ENCODE peak calls at places on chromosome 1, in five cellular contexts. R, H, Y, B and I are unnamed samples.
A peak's percentile ranks its signal among the peaks of the same experiment; 100 is the strongest.

GRCh38 chr1:117657031-117657430 is 51.2 kb downstream of the TENT5C start:
- DNase-seq in Y (no peak), H (no peak), R (no peak), B (no peak), I (no peak)

GRCh38 chr1:59765036-59765730 is 49.6 kb upstream of the HOOK1 start:
- DNase-seq in H (no peak), Y (no peak), R (no peak), B (no peak), I (no peak)

GRCh38 chr1:70057500-70057899 is 147.9 kb downstream of the LRRC40 start:
- DNase-seq in H (no peak), B (no peak), Y (no peak), R (no peak), I (no peak)

GRCh38 chr1:60746278-60746761 is 336.0 kb upstream of the NFIA start:
- DNase-seq in B (no peak), R (no peak), Y (no peak), H (no peak), I (no peak)

GRCh38 chr1:85502171-85502570 is 37.2 kb upstream of the DDAH1 start:
- DNase-seq in H (no peak), B (no peak), Y (no peak), R (no peak), I (no peak)

GRCh38 chr1:12159826-12160225 is 7.0 kb upstream of the TNFRSF1B start:
- DNase-seq in B (no peak), R (no peak), Y (peak; percentile 47), H (no peak), I (no peak)

GRCh38 chr1:157969693-157970485 is 23.6 kb upstream of the KIRREL1 start:
- DNase-seq in Y (peak; percentile 41), R (no peak), B (peak; percentile 53), H (peak; percentile 70), I (no peak)

GRCh38 chr1:32040711-32041110 is 27.0 kb downstream of the KHDRBS1 start:
- DNase-seq in H (no peak), B (no peak), Y (no peak), R (no peak), I (no peak)

GRCh38 chr1:47534040-47534328 is 96.1 kb downstream of the FOXD2 start:
- DNase-seq in R (no peak), Y (no peak), B (no peak), H (no peak), I (no peak)

GRCh38 chr1:63858153-63858552 is 84.3 kb downstream of the ROR1 start:
- DNase-seq in R (no peak), H (no peak), B (no peak), Y (no peak), I (no peak)

GRCh38 chr1:50846224-50846839 is 113.7 kb downstream of the FAF1 start:
- DNase-seq in H (no peak), R (no peak), Y (no peak), B (no peak), I (no peak)

GRCh38 chr1:108585343-108585742 is 25.4 kb downstream of the EEIG2 start:
- DNase-seq in B (no peak), R (no peak), H (no peak), Y (no peak), I (no peak)

GRCh38 chr1:179753061-179753460 is 10.0 kb downstream of the FAM163A start:
- DNase-seq in Y (no peak), R (no peak), B (no peak), H (no peak), I (no peak)

GRCh38 chr1:193763313-193763712 is 576.9 kb upstream of the B3GALT2 start:
- DNase-seq in B (no peak), H (no peak), R (no peak), Y (no peak), I (no peak)

GRCh38 chr1:243267346-243268283 is 11.8 kb downstream of the SDCCAG8 start:
- DNase-seq in B (no peak), R (no peak), Y (no peak), H (no peak), I (no peak)
- H3K27ac ChIP-seq in B (peak overlapping the region; percentile 29), R (no peak overlapping the region), Y (peak overlapping the region; percentile 94), H (no peak overlapping the region), I (no peak overlapping the region)

DNA sequence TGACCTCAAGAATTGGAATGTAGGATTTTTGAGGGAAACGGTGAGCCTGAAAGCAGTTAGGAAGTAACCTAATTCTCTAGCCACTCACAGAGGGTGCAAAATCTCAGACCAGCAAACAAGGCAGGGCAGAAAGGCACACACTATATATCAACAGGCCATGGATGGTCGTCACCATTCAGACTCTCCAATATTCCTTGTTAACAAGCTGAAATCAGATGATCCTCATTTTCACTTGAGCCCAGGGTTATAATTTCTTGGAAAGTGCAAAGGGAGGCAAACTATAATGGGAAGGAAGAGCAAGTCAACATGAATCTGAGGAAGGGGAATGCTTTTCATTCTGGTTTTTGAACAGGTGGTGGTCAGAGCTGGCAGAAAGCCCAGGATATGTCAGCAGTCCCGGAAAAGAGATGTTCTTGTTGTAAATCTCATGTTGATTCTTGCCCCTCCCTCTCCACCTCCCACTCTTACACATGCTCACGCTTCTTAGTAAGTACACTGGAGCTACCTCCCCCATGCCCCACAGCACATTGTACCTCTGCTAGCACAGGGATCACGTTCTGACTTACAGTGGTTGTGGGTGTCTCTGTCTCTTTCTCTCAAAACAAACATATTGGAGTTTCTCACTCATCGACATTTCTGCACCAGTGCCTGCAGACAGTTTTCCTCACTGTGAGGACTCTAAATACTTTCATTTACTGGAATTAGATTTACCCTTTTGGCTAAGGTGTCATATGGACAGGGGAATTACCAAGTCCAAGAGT is 77.7 kb downstream of the XCL2 start:
- DNase-seq in H (peak; percentile 73), R (no peak), B (peak; percentile 64), Y (no peak), I (no peak)
- TF ChIP-seq POLR2AphosphoS5 in H (no peak), R (no peak), B (no peak), Y (no peak), I (no peak)

GRCh38 chr1:224340711-224341384 is 10.9 kb upstream of the NVL start:
- DNase-seq in B (peak; percentile 36), Y (no peak), R (no peak), H (no peak), I (no peak)
- TF ChIP-seq CTCF in B (no peak), Y (no peak), R (no peak), H (no peak), I (no peak)

DNA sequence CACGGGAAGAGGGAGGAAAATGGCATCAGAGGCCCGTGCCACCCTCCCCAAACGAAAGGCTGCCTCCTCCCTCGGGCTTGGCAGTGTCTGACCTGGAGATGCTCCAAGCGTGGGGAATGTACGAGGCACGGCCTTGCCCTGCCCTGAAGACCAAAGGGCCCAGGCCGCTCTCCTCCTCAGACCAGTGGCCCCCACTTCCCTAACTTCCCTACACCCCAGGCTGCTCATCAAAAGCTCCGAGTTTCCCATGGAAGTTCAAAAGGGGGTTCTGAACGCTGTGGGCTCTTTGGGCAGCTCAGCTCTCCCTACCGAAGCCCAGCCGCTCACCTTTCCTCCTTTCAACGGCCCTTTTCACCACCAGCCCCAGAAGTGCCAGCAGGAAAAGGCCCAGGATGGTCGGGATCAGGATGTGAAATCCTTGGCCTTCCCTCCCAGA is 11.8 kb downstream of the FCMR start:
- DNase-seq in Y (no peak), R (no peak), B (no peak), H (no peak), I (no peak)
- H3K27ac ChIP-seq in Y (no peak overlapping the region), R (peak overlapping the region; percentile 90), B (no peak overlapping the region), H (peak overlapping the region; percentile 33), I (peak overlapping the region; percentile 68)

DNA sequence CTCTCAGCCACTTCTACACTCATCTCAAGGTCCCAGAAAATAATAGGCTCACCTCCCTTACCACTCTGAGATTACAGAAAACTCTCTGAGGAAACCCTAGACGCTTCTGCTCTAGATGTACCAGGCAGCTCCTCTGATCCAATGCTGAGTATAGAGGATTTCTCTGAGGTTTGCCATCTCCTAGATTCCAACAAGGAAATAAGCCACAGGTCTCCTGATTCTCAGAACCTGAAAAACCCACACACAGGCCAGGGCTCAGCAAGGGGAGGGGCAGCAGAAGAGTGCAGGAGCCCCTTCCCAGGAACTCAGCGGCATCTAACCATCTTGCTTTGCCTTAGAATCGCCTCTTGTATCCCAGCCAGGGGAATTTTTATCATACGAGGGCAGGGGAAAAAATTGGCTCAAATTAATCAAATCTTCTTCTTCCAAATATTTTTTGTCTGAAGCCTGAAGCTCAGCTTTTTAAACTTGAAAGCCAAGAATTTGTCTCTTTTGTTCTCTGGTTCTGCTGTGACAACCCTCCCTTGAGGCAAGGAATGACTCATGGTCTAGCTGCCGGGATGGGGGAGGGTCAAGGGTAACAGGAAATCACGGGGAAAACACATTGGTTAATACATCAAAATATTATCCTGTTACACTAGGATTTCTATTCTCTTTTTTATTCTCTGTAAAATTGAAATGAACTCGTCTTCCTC is 30.8 kb downstream of the GORAB start:
- DNase-seq in R (no peak), Y (peak; percentile 15), B (no peak), H (peak; percentile 79), I (peak; percentile 82)
- TF ChIP-seq POLR2AphosphoS5 in R (peak; percentile 79), Y (no peak), B (peak; percentile 9), H (peak; percentile 38), I (peak; percentile 30)

DNA sequence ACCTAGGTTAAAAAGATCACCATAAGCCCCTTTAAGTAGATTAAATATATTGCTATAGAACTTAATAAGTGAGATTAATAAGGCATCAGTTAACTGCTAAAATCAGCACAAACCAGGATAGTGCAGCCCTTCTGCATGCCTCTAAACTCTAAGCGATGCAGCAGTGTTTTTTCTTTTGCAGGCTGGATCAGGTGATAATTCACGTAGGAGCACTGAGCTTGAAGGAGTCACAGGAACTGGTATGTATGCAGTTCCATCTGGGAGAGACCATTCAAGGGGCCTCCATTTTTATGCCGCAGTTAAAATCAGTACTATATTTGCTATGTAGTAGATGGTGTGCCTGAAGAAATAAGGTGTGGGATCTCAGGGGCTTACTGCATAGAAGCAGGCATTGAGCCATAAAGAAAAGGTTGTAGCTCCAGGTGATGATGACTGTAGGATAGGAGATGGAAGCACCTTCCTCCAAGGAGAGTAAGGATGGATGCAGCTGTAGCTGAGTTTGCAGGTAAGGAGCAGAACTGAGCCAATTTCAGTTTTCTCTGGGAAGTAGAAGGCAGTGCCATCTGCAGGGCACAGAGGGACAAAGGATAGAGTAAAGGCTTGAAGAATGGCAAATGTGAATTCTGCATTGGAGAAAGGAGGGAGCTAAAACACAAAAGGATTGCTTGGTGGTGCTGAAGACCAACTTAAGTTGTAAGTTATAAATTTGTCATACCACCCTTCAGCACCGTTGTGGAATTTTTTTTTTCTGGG is 22.6 kb downstream of the NPL start:
- DNase-seq in R (no peak), B (no peak), Y (no peak), H (no peak), I (no peak)
- TF ChIP-seq CTCF in R (no peak), B (no peak), Y (peak; percentile 28), H (no peak), I (no peak)

GRCh38 chr1:20698195-20698910 is 19.5 kb downstream of the KIF17 start:
- DNase-seq in B (no peak), R (no peak), Y (no peak), H (no peak), I (no peak)

GRCh38 chr1:20696397-20697333 is 21.1 kb downstream of the KIF17 start:
- DNase-seq in H (peak; percentile 96), R (peak; percentile 78), Y (peak; percentile 69), B (peak; percentile 84), I (peak; percentile 92)

GRCh38 chr1:20695503-20695902 is 22.3 kb downstream of the KIF17 start:
- DNase-seq in Y (no peak), H (no peak), R (no peak), B (no peak), I (no peak)

GRCh38 chr1:20699558-20699957 is 18.2 kb downstream of the KIF17 start:
- DNase-seq in B (no peak), H (no peak), Y (no peak), R (no peak), I (no peak)

DNA sequence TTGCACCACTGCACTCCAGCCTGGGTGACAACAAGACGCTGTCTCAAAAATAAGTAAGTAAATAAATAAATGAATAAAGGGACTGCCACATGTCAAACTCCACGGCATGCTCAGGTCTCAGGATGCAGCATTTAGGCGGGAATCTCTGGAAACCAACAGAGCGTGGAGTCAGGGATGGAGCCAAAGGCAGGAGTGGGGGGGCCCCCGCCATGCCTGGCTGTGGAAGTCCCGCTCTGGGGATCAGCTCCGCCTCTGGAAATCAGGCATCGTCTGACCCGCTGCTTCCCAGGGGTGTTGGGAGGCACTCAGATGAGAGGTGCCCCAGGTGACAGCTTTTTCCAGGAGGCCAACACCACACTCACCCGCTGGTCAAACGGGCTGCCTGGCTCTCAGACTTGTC is 20.2 kb downstream of the KIF17 start:
- DNase-seq in Y (no peak), H (no peak), R (no peak), B (no peak), I (no peak)
- H3K27ac ChIP-seq in Y (peak overlapping the region; percentile 88), H (peak overlapping the region; percentile 92), R (no peak overlapping the region), B (peak overlapping the region; percentile 63), I (no peak overlapping the region)